ENCODE peak calls at places on chromosome 21, in four cellular contexts. J is K562, I is A549, L is HepG2. N is an unnamed sample.

GRCh38 chr21:38266732-38267131 is 9.9 kb downstream of the KCNJ15 start:
- DNase-seq in J (no peak), I (no peak), L (no peak), N (no peak)

GRCh38 chr21:38597436-38597835 is 99.2 kb upstream of the ERG start:
- DNase-seq in J (no peak), I (no peak), L (no peak), N (no peak)

GRCh38 chr21:46038871-46039397 is 57.4 kb downstream of the COL6A1 start:
- DNase-seq in J (no peak), I (no peak), L (no peak), N (no peak)

GRCh38 chr21:29196021-29196663 is 65.7 kb downstream of the MAP3K7CL start:
- DNase-seq in J (peak; percentile 73), I (peak; percentile 89), L (peak; percentile 70), N (no peak)

GRCh38 chr21:46051379-46051770 is 46.5 kb upstream of the COL6A2 start:
- DNase-seq in J (no peak), I (no peak), L (no peak), N (no peak)

GRCh38 chr21:39891111-39891510 is 23.9 kb downstream of the PCP4 start:
- DNase-seq in J (no peak), I (no peak), L (no peak), N (no peak)

GRCh38 chr21:26840912-26841311 is 4.3 kb downstream of the ADAMTS1 start:
- DNase-seq in J (no peak), I (peak; percentile 13), L (no peak), N (no peak)

GRCh38 chr21:16193758-16194606 is 464.2 kb downstream of the USP25 start:
- DNase-seq in J (no peak), I (peak; percentile 81), L (no peak), N (peak; percentile 24)

GRCh38 chr21:46229133-46229922 is 754 bp upstream of the LSS start:
- DNase-seq in J (peak; percentile 74), I (no peak), L (peak; percentile 37), N (no peak)

GRCh38 chr21:31198575-31198974 is 145.5 kb downstream of the TIAM1 start:
- DNase-seq in J (peak; percentile 43), I (peak; percentile 36), L (peak; percentile 30), N (no peak)

GRCh38 chr21:17501107-17502006 is 11.5 kb upstream of the CXADR start:
- DNase-seq in J (no peak), I (peak; percentile 53), L (peak; percentile 98), N (no peak)

GRCh38 chr21:27725916-27726315 is 759.0 kb upstream of the ADAMTS5 start:
- DNase-seq in J (no peak), I (no peak), L (no peak), N (no peak)

GRCh38 chr21:23921670-23922418 is 1685.4 kb downstream of the MRPL39 start:
- DNase-seq in J (peak; percentile 88), I (no peak), L (no peak), N (no peak)

GRCh38 chr21:46550511-46550941 is 54.4 kb downstream of the S100B start:
- DNase-seq in J (no peak), I (no peak), L (no peak), N (no peak)

GRCh38 chr21:39630827-39631226 is 18.1 kb downstream of the B3GALT5 start:
- DNase-seq in J (no peak), I (peak; percentile 26), L (no peak), N (no peak)

GRCh38 chr21:29610960-29611359 is 312.2 kb downstream of the BACH1 start:
- DNase-seq in J (no peak), I (no peak), L (no peak), N (no peak)

GRCh38 chr21:21147374-21147745 is 149.2 kb downstream of the NCAM2 start:
- DNase-seq in J (no peak), I (no peak), L (no peak), N (no peak)

GRCh38 chr21:32389337-32390015 is 3.3 kb downstream of the URB1 start:
- DNase-seq in J (no peak), I (no peak), L (no peak), N (no peak)

GRCh38 chr21:46545363-46545762 is 59.5 kb downstream of the S100B start:
- DNase-seq in J (no peak), I (no peak), L (no peak), N (no peak)

GRCh38 chr21:24939288-24939687 is 668.0 kb downstream of the MRPL39 start:
- DNase-seq in J (no peak), I (no peak), L (no peak), N (no peak)

GRCh38 chr21:27258756-27259429 is 292.0 kb upstream of the ADAMTS5 start:
- DNase-seq in J (no peak), I (no peak), L (no peak), N (no peak)

GRCh38 chr21:16588433-16588860 is 858.7 kb downstream of the USP25 start:
- DNase-seq in J (no peak), I (peak; percentile 71), L (no peak), N (peak; percentile 45)

GRCh38 chr21:38351961-38352521 is 95.2 kb downstream of the KCNJ15 start:
- DNase-seq in J (no peak), I (peak; percentile 63), L (no peak), N (no peak)

GRCh38 chr21:38752051-38752505 is 53.7 kb upstream of the ETS2 start:
- DNase-seq in J (no peak), I (no peak), L (no peak), N (no peak)

GRCh38 chr21:17697474-17697873 is 84.8 kb upstream of the BTG3 start:
- DNase-seq in J (no peak), I (no peak), L (no peak), N (no peak)

GRCh38 chr21:27269646-27270045 is 302.8 kb upstream of the ADAMTS5 start:
- DNase-seq in J (no peak), I (no peak), L (no peak), N (no peak)

GRCh38 chr21:25362375-25363267 is 244.7 kb downstream of the MRPL39 start:
- DNase-seq in J (no peak), I (no peak), L (no peak), N (no peak)

GRCh38 chr21:22842875-22843274 is 1844.7 kb downstream of the NCAM2 start:
- DNase-seq in J (no peak), I (no peak), L (no peak), N (peak; percentile 14)

DNA sequence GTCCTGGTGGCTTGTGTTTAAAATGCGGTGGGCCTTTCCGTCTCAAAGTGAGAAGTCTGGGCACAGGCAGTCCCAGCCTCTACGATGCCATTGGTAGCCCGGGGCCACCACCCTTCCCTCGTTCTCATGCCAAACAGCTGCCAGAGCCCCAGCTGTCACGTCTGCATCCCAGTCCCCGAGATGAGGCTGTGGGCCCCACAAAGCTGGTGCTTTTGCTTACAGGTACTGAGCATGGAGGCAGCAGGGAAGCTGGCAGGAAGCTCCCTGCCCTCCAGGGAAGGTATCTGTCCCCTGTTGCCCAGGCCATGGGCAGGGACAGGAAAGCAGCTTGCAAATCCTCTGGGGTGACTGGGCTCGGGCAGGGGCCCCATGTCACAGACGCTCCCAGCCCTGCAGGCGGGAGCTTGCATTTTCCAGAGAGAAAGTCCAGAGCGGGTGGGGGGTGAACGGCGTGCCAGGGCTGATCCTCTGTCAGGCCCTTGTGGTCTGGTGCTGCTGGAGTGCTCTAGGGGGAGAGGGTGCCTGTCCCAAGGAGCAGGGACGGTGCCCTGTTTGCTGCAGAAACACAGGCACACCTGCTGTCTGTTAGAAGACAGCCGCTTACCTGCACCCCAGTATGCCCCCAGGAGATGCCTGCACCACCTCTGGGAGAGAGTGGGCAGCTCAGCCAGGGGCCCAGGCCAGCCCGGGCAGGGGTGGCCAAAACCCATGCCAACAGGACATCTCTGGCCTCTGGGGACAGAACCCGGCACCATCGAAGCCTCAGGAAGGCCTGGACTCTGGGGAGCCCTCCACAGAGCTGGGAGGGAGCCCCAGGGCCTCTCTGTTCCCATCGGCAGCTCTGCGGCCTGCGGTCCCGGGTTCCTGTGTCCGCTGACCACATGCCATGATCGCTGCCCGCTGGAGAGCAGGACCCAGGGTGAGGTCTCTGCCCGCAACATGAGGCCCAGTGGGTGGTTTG is 45.9 kb downstream of the SLX9 start:
- DNase-seq in J (no peak), I (no peak), L (no peak), N (no peak)
- TF ChIP-seq MAX in J (no peak), I (no peak), L (no peak), N (no peak)

GRCh38 chr21:37264808-37265207 is 2.3 kb downstream of the VPS26C start:
- DNase-seq in J (no peak), I (no peak), L (no peak), N (no peak)

GRCh38 chr21:37257526-37257966 is 9.6 kb downstream of the VPS26C start:
- DNase-seq in J (no peak), I (peak; percentile 42), L (peak; percentile 57), N (no peak)

GRCh38 chr21:37257967-37258877 is 8.9 kb downstream of the VPS26C start:
- DNase-seq in J (no peak), I (peak; percentile 84), L (peak; percentile 84), N (peak; percentile 75)

GRCh38 chr21:37263827-37264226 is 3.3 kb downstream of the VPS26C start:
- DNase-seq in J (peak; percentile 40), I (no peak), L (no peak), N (no peak)

GRCh38 chr21:37259426-37259825 is 7.7 kb downstream of the VPS26C start:
- DNase-seq in J (no peak), I (no peak), L (no peak), N (no peak)
- TF ChIP-seq JUN in J (no peak), I (no peak), L (no peak), N (no peak)

DNA sequence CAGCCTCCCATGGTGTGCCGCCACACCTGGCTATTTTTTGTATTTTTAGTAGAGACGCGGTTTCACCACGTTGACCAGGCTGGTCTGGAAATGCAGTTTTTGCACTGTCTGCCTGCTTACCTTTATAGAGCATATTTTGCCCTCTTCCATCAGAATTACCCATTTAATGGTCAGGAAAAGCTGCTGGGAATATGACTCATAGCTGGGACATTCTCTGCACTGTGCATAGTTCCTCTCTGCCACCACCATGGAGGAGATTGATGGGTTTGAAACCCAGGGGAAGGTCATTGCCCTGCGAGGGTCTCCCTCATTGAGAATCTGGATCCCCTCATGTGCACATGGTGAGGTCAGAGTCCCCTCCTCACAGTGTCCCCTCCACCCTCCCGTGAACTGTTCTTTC is 32.1 kb downstream of the MX1 start:
- DNase-seq in J (no peak), I (no peak), L (no peak), N (no peak)
- TF ChIP-seq HMGXB4 in J (no peak), I (no peak), L (no peak), N (no peak)

GRCh38 chr21:15061284-15061683 is 3.5 kb downstream of the NRIP1 start:
- DNase-seq in J (no peak), I (no peak), L (no peak), N (no peak)

GRCh38 chr21:15060776-15061175 is 4.0 kb downstream of the NRIP1 start:
- DNase-seq in J (peak; percentile 50), I (no peak), L (no peak), N (no peak)

GRCh38 chr21:15057290-15057689 is 7.5 kb downstream of the NRIP1 start:
- DNase-seq in J (peak; percentile 23), I (no peak), L (no peak), N (peak; percentile 14)

GRCh38 chr21:15059397-15059796 is 5.4 kb downstream of the NRIP1 start:
- DNase-seq in J (no peak), I (no peak), L (no peak), N (no peak)

DNA sequence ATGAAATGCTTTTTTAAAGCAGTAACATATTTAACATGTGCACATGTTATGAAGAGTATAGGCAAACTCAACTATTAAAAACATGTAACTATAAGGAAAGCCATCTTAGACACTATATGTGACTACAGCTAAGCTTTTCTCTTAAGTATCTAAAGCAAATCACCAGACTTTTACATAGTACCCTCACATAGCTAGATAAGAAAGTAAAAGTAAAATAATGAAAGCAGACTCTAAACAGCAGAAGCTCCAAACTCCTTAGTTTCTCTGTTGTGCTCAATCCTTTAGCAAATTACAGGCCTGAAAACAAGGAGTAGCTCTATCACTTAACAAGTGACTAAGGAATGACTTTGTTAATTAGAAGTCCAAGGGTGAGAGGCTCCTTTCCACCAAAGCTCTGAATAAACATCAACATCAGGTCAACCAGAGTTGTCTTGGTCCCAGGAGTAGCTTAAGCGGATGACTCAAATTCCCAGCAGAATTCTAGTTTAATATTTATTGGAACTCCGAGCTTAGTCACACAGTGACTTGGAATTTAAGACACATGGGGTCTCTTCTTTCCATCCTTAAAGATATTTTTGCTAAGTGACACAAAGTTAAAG is 6.0 kb downstream of the NRIP1 start:
- DNase-seq in J (peak; percentile 34), I (peak; percentile 59), L (no peak), N (no peak)
- TF ChIP-seq MAX in J (no peak), I (peak; percentile 38), L (no peak), N (no peak)